ENCODE peak calls at places on chromosomes 7 and 10, in ten cellular contexts. E, F, T, D, Z, V, J, S, B and Q are unnamed samples.

GRCh38 chr7:75638607-75639070 is 100.1 kb downstream of the HIP1 start:
- DNase-seq in J (peak; percentile 29), F (no peak), T (peak; percentile 45), E (peak; percentile 35), D (peak; percentile 34), V (no peak), S (no peak), Z (no peak), B (peak; percentile 52), Q (no peak)

GRCh38 chr7:2360791-2361190 is 6.2 kb downstream of the EIF3B start:
- DNase-seq in J (no peak), Z (no peak), S (no peak), B (no peak), E (no peak), V (no peak), T (no peak), D (no peak), F (no peak), Q (no peak)

GRCh38 chr7:40213856-40214255 is 79.1 kb downstream of the SUGCT start:
- DNase-seq in Z (no peak), V (no peak), S (no peak), E (no peak), B (no peak), D (no peak), F (no peak), J (no peak), T (no peak), Q (no peak)

GRCh38 chr7:147197006-147197405 is 1080.4 kb downstream of the CNTNAP2 start:
- DNase-seq in Z (no peak), D (no peak), V (peak; percentile 7), B (no peak), J (no peak), F (no peak), S (no peak), T (no peak), E (no peak), Q (peak; percentile 20)

GRCh38 chr10:59774451-59774850 is 21.2 kb upstream of the MRLN start:
- DNase-seq in S (no peak), D (no peak), Z (no peak), B (no peak), V (no peak), E (no peak), F (no peak), T (no peak), J (no peak), Q (no peak)

GRCh38 chr10:122503886-122504285 is 42.5 kb downstream of the HTRA1 start:
- DNase-seq in S (no peak), B (no peak), T (no peak), D (no peak), E (no peak), F (no peak), V (no peak), J (no peak), Z (no peak), Q (no peak)

GRCh38 chr7:23294549-23295400 is 4.4 kb upstream of the MALSU1 start:
- DNase-seq in T (no peak), E (no peak), B (no peak), Z (no peak), J (no peak), D (no peak), F (no peak), V (peak; percentile 93), S (no peak), Q (peak; percentile 92)

GRCh38 chr10:49131507-49132385 is 2.1 kb downstream of the FAM170B start:
- DNase-seq in F (no peak), V (no peak), T (no peak), B (peak; percentile 43), J (no peak), E (no peak), Z (no peak), S (no peak), D (no peak), Q (no peak)

GRCh38 chr7:69624431-69624830 is 26.2 kb downstream of the AUTS2 start:
- DNase-seq in F (no peak), S (no peak), T (no peak), J (no peak), V (no peak), Z (no peak), E (no peak), B (no peak), D (no peak), Q (no peak)
- TF ChIP-seq CTCF in F (no peak), S (no peak), T (no peak), J (no peak), V (no peak), Z (no peak), E (no peak), B (no peak), D (no peak), Q (no peak)

GRCh38 chr7:50283206-50283605 is 21.3 kb upstream of the IKZF1 start:
- DNase-seq in E (no peak), V (no peak), J (no peak), B (no peak), F (no peak), S (no peak), D (no peak), T (peak; percentile 45), Z (no peak), Q (peak; percentile 43)

GRCh38 chr7:50278120-50278519 is 26.4 kb upstream of the IKZF1 start:
- DNase-seq in T (no peak), Z (no peak), V (no peak), D (no peak), J (no peak), B (no peak), S (no peak), E (no peak), F (no peak), Q (no peak)

GRCh38 chr7:50285259-50285658 is 19.3 kb upstream of the IKZF1 start:
- DNase-seq in B (no peak), Z (no peak), J (no peak), F (no peak), S (no peak), V (no peak), T (no peak), D (no peak), E (no peak), Q (peak; percentile 70)

GRCh38 chr7:50284296-50284695 is 20.2 kb upstream of the IKZF1 start:
- DNase-seq in D (no peak), F (no peak), S (no peak), V (no peak), B (no peak), T (no peak), J (no peak), E (no peak), Z (no peak), Q (peak; percentile 57)

DNA sequence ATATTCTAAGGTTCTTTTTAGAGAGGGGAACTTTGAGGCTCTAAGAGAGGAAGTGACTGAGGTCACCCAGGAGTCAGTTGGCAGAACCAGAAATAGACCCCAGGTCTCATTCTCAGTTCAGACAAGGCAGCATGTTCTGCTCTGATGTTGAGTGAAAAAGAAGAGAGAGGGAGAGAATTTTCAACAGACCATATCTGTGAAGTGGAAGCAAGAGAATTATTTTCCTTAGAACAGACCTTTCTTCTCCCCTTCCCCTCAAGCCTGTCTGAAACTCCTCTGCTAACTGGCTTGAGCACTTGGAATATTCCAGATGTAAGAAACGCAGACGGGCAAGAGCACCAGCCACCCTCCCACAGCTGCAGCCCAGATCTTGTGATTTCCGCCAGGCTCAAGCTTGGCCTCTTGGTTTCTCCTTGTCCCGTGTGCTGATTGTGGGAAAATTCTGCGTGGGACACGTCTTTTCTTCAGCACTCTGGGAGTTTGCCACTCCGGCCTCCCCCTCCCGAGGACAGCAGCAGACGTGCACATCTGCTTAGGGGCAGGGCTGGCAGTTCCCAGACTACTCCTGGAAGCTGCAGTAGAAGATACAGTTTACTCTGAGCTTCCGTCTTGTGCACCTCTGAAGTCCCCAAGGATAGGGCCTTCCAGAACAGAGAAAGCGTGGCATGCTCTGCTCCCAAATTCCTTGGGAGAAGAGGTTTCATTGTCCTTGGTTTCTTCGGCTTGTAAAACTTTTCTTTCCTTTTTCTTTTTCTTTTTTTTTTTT is 22.7 kb upstream of the IKZF1 start:
- DNase-seq in D (no peak), T (peak; percentile 31), B (no peak), F (no peak), S (no peak), E (no peak), V (no peak), J (no peak), Z (no peak), Q (peak; percentile 78)
- TF ChIP-seq POLR2A in D (no peak), T (no peak), B (no peak), F (no peak), S (no peak), E (no peak), V (no peak), J (no peak), Z (no peak), Q (no peak)

GRCh38 chr7:47719675-47720074 is 137.8 kb upstream of the TNS3 start:
- DNase-seq in D (no peak), F (no peak), B (no peak), S (no peak), V (no peak), T (no peak), Z (no peak), J (no peak), E (no peak), Q (no peak)

GRCh38 chr7:47720141-47720906 is 138.4 kb upstream of the TNS3 start:
- DNase-seq in Z (no peak), T (peak; percentile 76), S (no peak), E (peak; percentile 40), J (peak; percentile 56), B (peak; percentile 94), V (no peak), D (no peak), F (peak; percentile 53), Q (no peak)

GRCh38 chr7:47722126-47722525 is 140.2 kb upstream of the TNS3 start:
- DNase-seq in T (no peak), Z (no peak), S (no peak), F (no peak), E (no peak), D (no peak), V (no peak), J (no peak), B (no peak), Q (no peak)

GRCh38 chr7:47721670-47722069 is 139.8 kb upstream of the TNS3 start:
- DNase-seq in S (no peak), V (no peak), T (no peak), J (no peak), E (no peak), Z (no peak), F (no peak), B (no peak), D (no peak), Q (no peak)

GRCh38 chr7:47720907-47721244 is 139.0 kb upstream of the TNS3 start:
- DNase-seq in V (no peak), Z (no peak), D (no peak), S (no peak), T (no peak), E (no peak), J (no peak), B (no peak), F (no peak), Q (no peak)
- TF ChIP-seq CTCF in V (no peak), Z (no peak), D (no peak), S (no peak), T (no peak), E (no peak), J (no peak), B (no peak), F (no peak), Q (no peak)

DNA sequence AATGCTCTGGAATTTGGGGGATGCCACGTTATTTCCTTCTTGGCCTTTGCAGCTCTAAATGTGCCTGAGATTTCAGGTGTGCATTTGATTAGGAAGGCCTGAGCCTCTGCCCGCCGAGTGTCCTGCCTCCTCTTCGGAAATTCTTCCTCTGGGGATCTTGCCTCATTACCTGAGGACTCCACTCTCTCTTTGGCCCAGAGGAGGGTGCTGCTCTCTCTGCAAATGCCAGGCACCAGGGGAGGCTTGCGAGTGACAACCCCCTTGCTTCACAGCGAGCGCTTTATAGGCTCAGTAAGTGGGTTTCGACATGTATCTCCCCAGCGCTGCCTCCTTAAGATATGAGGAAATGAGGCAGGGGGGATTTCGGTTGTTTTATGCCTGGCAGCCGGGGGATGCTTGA is 423.9 kb downstream of the GLRX3 start:
- DNase-seq in F (no peak), E (no peak), V (no peak), S (no peak), Z (no peak), D (no peak), J (no peak), T (no peak), B (no peak), Q (peak; percentile 43)
- TF ChIP-seq POLR2A in F (no peak), E (no peak), V (no peak), S (no peak), Z (no peak), D (no peak), J (no peak), T (no peak), B (no peak), Q (no peak)